ENCODE peak calls at places on chromosomes 3 and 15, in six cellular contexts. I is HFFc6, A is HCT116, Q is heart left ventricle, R is brain microvascular endothelial cell, D is transverse colon. W is an unnamed sample.

GRCh38 chr3:42036483-42036823 is 54.7 kb upstream of the TRAK1 start:
- DNase-seq in I (peak), A (no peak), Q (peak), R (peak), D (no peak), W (no peak)

GRCh38 chr3:103515116-103515515 is 1080.3 kb downstream of the ZPLD1 start:
- DNase-seq in I (no peak), A (no peak), Q (no peak), R (no peak), D (no peak), W (no peak)

GRCh38 chr3:4749567-4750002 is 229.7 kb upstream of the BHLHE40 start:
- DNase-seq in I (no peak), A (no peak), Q (no peak), R (no peak), D (no peak), W (no peak)

GRCh38 chr3:14598143-14598569 is 53.4 kb upstream of the CCDC174 start:
- DNase-seq in I (no peak), A (no peak), Q (no peak), R (peak), D (no peak), W (no peak)

GRCh38 chr3:65796676-65797075 is 242.0 kb downstream of the MAGI1 start:
- DNase-seq in I (no peak), A (no peak), Q (no peak), R (no peak), D (no peak), W (no peak)

GRCh38 chr3:167091186-167091585 is 288.9 kb downstream of the ZBBX start:
- DNase-seq in I (no peak), A (no peak), Q (no peak), R (no peak), D (no peak), W (peak)

GRCh38 chr3:19506171-19506570 is 357.9 kb downstream of the KCNH8 start:
- DNase-seq in I (no peak), A (no peak), Q (no peak), R (no peak), D (no peak), W (no peak)

GRCh38 chr3:54243960-54244359 is 121.6 kb downstream of the CACNA2D3 start:
- DNase-seq in I (no peak), A (no peak), Q (no peak), R (no peak), D (no peak), W (no peak)

GRCh38 chr3:184371570-184372018 is 6.4 kb downstream of the THPO start:
- DNase-seq in I (peak), A (peak), Q (peak), R (peak), D (peak), W (peak)

GRCh38 chr15:85151861-85152260 is 170.2 kb downstream of the PDE8A start:
- DNase-seq in I (no peak), A (no peak), Q (no peak), R (peak), D (no peak), W (no peak)

GRCh38 chr3:6861989-6862879 is 1.3 kb downstream of the GRM7 start:
- DNase-seq in I (no peak), A (no peak), Q (no peak), R (no peak), D (no peak), W (no peak)

GRCh38 chr15:78761020-78761419 is 50.2 kb downstream of the ADAMTS7 start:
- DNase-seq in I (no peak), A (no peak), Q (peak), R (no peak), D (no peak), W (no peak)

GRCh38 chr3:108412351-108412750 is 98.0 kb downstream of the MYH15 start:
- DNase-seq in I (no peak), A (no peak), Q (no peak), R (no peak), D (no peak), W (peak)

GRCh38 chr15:40286794-40287193 is 3.9 kb upstream of the ANKRD63 start:
- DNase-seq in I (no peak), A (no peak), Q (no peak), R (no peak), D (no peak), W (no peak)

GRCh38 chr15:40287968-40288367 is 5.1 kb upstream of the ANKRD63 start:
- DNase-seq in I (no peak), A (no peak), Q (no peak), R (no peak), D (no peak), W (no peak)

GRCh38 chr15:40290540-40291087 is 7.8 kb upstream of the ANKRD63 start:
- DNase-seq in I (no peak), A (no peak), Q (no peak), R (no peak), D (no peak), W (no peak)

GRCh38 chr15:40291088-40291574 is 8.3 kb upstream of the ANKRD63 start:
- DNase-seq in I (peak), A (no peak), Q (no peak), R (peak), D (peak), W (no peak)

GRCh38 chr15:40289140-40289775 is 6.4 kb upstream of the ANKRD63 start:
- DNase-seq in I (no peak), A (no peak), Q (no peak), R (no peak), D (peak), W (peak)
- TF ChIP-seq CTCF in I (no peak), A (peak), Q (peak), R (no peak), D (peak), W (peak)

GRCh38 chr3:169868369-169868768 is 1.4 kb downstream of the LRRC31 start:
- DNase-seq in I (no peak), A (no peak), Q (no peak), R (no peak), D (no peak), W (no peak)

GRCh38 chr3:169869484-169870304 is at the start of gene LRRC31:
- DNase-seq in I (no peak), A (no peak), Q (no peak), R (no peak), D (no peak), W (peak)

GRCh38 chr3:169867584-169868211 is 2.0 kb downstream of the LRRC31 start:
- DNase-seq in I (no peak), A (no peak), Q (no peak), R (no peak), D (no peak), W (no peak)

GRCh38 chr3:169871129-169871886 is 1.6 kb upstream of the LRRC31 start:
- DNase-seq in I (no peak), A (no peak), Q (no peak), R (no peak), D (peak), W (no peak)
- TF ChIP-seq CTCF in I (no peak), A (no peak), Q (no peak), R (no peak), D (no peak), W (no peak)

DNA sequence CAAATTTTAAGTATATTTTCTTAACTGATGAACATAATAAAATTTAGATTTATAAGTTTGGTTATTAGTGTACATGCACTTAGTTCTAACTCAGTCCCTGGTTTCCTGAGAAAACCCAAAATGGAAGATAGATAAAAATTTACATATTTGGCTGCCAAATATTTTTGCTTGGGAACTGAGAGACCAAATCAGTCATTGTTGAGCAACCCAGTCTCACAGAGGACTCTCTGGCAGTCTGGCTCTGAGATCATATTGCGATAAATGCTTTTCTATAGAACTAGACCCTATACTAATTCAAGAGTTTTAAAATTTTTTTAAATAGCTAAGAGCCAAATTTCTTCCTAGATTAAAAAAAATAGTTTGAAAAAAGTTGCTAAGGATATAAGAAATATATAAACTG is 259.7 kb downstream of the MECOM start:
- DNase-seq in I (no peak), A (no peak), Q (no peak), R (no peak), D (no peak), W (no peak)
- TF ChIP-seq CTCF in I (no peak), A (no peak), Q (no peak), R (no peak), D (no peak), W (no peak)

DNA sequence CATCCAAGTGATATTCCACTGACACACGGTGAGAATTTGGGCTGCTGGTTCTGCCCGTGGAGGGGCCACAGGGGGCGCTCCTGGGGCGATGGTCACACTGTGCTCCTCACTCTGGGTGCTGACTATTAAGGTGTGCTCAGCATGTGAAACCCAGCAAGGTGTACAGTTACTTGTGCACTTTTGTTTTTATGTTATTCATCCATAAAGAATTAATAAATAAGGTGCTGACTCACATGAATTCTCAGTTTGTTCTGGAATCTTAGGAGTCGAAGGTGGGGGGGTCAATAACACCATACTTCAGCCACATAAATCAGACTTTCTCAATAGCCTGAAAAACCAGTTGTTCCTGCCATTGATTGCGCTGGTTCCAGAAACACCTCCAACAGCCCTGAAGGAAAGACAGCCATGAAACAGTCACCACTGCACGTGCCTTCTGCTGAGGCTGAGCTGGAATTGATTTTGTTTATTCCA is 53.5 kb upstream of the SPATA12 start:
- DNase-seq in I (no peak), A (peak), Q (no peak), R (no peak), D (no peak), W (peak)
- TF ChIP-seq CTCF in I (peak), A (peak), Q (no peak), R (peak), D (no peak), W (no peak)

GRCh38 chr3:3020209-3020608 is 90.0 kb downstream of the IL5RA start:
- DNase-seq in I (no peak), A (no peak), Q (no peak), R (no peak), D (no peak), W (no peak)

GRCh38 chr3:3013299-3013698 is 96.9 kb downstream of the IL5RA start:
- DNase-seq in I (no peak), A (no peak), Q (no peak), R (no peak), D (no peak), W (no peak)

GRCh38 chr3:3015472-3016089 is 94.6 kb downstream of the IL5RA start:
- DNase-seq in I (no peak), A (peak), Q (no peak), R (no peak), D (no peak), W (peak)
- TF ChIP-seq CTCF in I (no peak), A (peak), Q (peak), R (no peak), D (peak), W (peak)

GRCh38 chr15:80856809-80857377 is 77.7 kb downstream of the CEMIP start:
- DNase-seq in I (no peak), A (peak), Q (peak), R (no peak), D (peak), W (peak)
- TF ChIP-seq CTCF in I (no peak), A (no peak), Q (no peak), R (no peak), D (peak), W (no peak)

GRCh38 chr3:146262711-146263110 is 11.8 kb upstream of the PLSCR4 start:
- DNase-seq in I (no peak), A (no peak), Q (no peak), R (no peak), D (no peak), W (no peak)
- TF ChIP-seq CTCF in I (no peak), A (no peak), Q (no peak), R (no peak), D (no peak), W (no peak)